ENCODE peak calls at places on chromosome 20, in ten cellular contexts. Q, Z, S, G, O, P, U, R, M and V are unnamed samples.

GRCh38 chr20:36591854-36592641 is 13.5 kb upstream of the RAB5IF start:
- DNase-seq in P (peak; percentile 54), S (peak; percentile 34), U (peak; percentile 51), G (no peak), M (no peak), Q (peak; percentile 43), R (peak; percentile 46), O (peak; percentile 55), Z (peak; percentile 56), V (no peak)

GRCh38 chr20:41080866-41081265 is 52.2 kb downstream of the TOP1 start:
- DNase-seq in G (no peak), M (no peak), S (no peak), Z (peak; percentile 51), R (no peak), O (no peak), Q (no peak), P (no peak), U (peak; percentile 22), V (no peak)

GRCh38 chr20:41306061-41306727 is 11.3 kb downstream of the ZHX3 start:
- DNase-seq in Q (no peak), U (no peak), Z (no peak), M (no peak), G (no peak), O (no peak), P (no peak), S (no peak), R (no peak), V (no peak)

GRCh38 chr20:46056970-46057855 is 28.2 kb downstream of the SLC12A5 start:
- DNase-seq in Q (peak; percentile 79), P (peak; percentile 79), M (no peak), R (no peak), G (no peak), Z (peak; percentile 49), S (no peak), U (peak; percentile 42), O (peak; percentile 49), V (no peak)

GRCh38 chr20:3755269-3755668 is 12.3 kb downstream of the ADISSP start:
- DNase-seq in S (no peak), Z (no peak), U (no peak), O (no peak), G (peak; percentile 37), Q (no peak), M (no peak), R (no peak), P (no peak), V (no peak)

GRCh38 chr20:39861381-39861780 is 827.7 kb downstream of the MAFB start:
- DNase-seq in R (no peak), P (no peak), O (no peak), Q (no peak), U (no peak), Z (no peak), M (no peak), G (no peak), S (no peak), V (no peak)

GRCh38 chr20:42734660-42735368 is 454.9 kb downstream of the PTPRT start:
- DNase-seq in O (no peak), Q (no peak), S (no peak), P (no peak), M (no peak), G (no peak), U (no peak), R (no peak), Z (no peak), V (no peak)

GRCh38 chr20:46324960-46325703 is 16.8 kb upstream of the CDH22 start:
- DNase-seq in G (no peak), Z (peak; percentile 29), Q (peak; percentile 65), M (no peak), O (peak; percentile 10), R (peak; percentile 71), U (peak; percentile 7), P (peak; percentile 56), S (peak; percentile 70), V (no peak)

GRCh38 chr20:17612287-17612974 is 42.6 kb downstream of the DSTN start:
- DNase-seq in P (peak; percentile 36), M (peak; percentile 69), S (no peak), Q (no peak), R (peak; percentile 3), O (peak; percentile 79), Z (peak; percentile 57), G (no peak), U (peak; percentile 50), V (peak; percentile 15)

GRCh38 chr20:42461321-42461720 is 728.4 kb downstream of the PTPRT start:
- DNase-seq in P (no peak), R (no peak), Z (no peak), M (no peak), G (no peak), O (no peak), Q (no peak), U (no peak), S (no peak), V (no peak)

GRCh38 chr20:32144898-32145662 is 35.6 kb downstream of the TM9SF4 start:
- DNase-seq in O (no peak), P (no peak), S (no peak), U (no peak), G (no peak), R (no peak), Q (no peak), Z (no peak), M (no peak), V (no peak)

GRCh38 chr20:35648836-35649235 is 15.9 kb downstream of the CPNE1 start:
- DNase-seq in Q (no peak), Z (peak; percentile 70), P (no peak), G (peak; percentile 55), O (peak; percentile 33), S (no peak), R (no peak), U (peak; percentile 20), M (no peak), V (no peak)

GRCh38 chr20:51639206-51639832 is 96.8 kb upstream of the NFATC2 start:
- DNase-seq in O (peak; percentile 49), G (peak; percentile 57), Q (peak; percentile 85), R (peak; percentile 79), S (peak; percentile 86), Z (peak; percentile 73), P (peak; percentile 81), U (peak; percentile 70), M (peak; percentile 52), V (peak; percentile 89)

GRCh38 chr20:57866250-57867106 is 156.7 kb upstream of the PMEPA1 start:
- DNase-seq in M (no peak), R (no peak), O (no peak), G (no peak), S (no peak), Z (no peak), Q (no peak), U (no peak), P (no peak), V (no peak)
- TF ChIP-seq CTCF in M (no peak), R (no peak), O (no peak), G (no peak), S (no peak), Z (no peak), Q (no peak), U (no peak), P (no peak), V (no peak)

GRCh38 chr20:50223321-50223995 is 32.8 kb downstream of the CEBPB start:
- DNase-seq in U (no peak), P (no peak), M (no peak), Q (no peak), O (no peak), Z (no peak), G (no peak), S (no peak), R (no peak), V (no peak)

GRCh38 chr20:50224052-50224451 is 33.4 kb downstream of the CEBPB start:
- DNase-seq in O (no peak), R (no peak), P (no peak), S (no peak), G (no peak), Z (no peak), M (no peak), Q (no peak), U (no peak), V (no peak)

GRCh38 chr20:50226093-50226974 is 35.7 kb downstream of the CEBPB start:
- DNase-seq in P (no peak), Z (peak; percentile 65), U (peak; percentile 68), R (no peak), S (peak; percentile 76), G (no peak), Q (no peak), M (peak; percentile 81), O (peak; percentile 70), V (no peak)

GRCh38 chr20:50222568-50223320 is 32.1 kb downstream of the CEBPB start:
- DNase-seq in U (no peak), M (no peak), Q (no peak), R (no peak), S (no peak), Z (no peak), O (no peak), G (no peak), P (no peak), V (no peak)

GRCh38 chr20:50224553-50225255 is 34.1 kb downstream of the CEBPB start:
- DNase-seq in Z (peak; percentile 98), R (no peak), O (peak; percentile 98), S (no peak), M (peak; percentile 76), G (no peak), Q (no peak), U (peak; percentile 97), P (no peak), V (no peak)
- TF ChIP-seq CTCF in Z (peak; percentile 56), R (peak; percentile 27), O (peak; percentile 51), S (no peak), M (peak; percentile 30), G (no peak), Q (no peak), U (peak; percentile 44), P (peak; percentile 37), V (no peak)

GRCh38 chr20:58625585-58625984 is 25.5 kb upstream of the STX16 start:
- DNase-seq in P (no peak), R (no peak), Q (no peak), S (no peak), Z (no peak), O (peak; percentile 54), G (no peak), U (peak; percentile 25), M (no peak), V (no peak)

GRCh38 chr20:58621906-58622548 is 29.1 kb upstream of the STX16 start:
- DNase-seq in R (no peak), G (no peak), S (no peak), P (no peak), Q (no peak), O (no peak), U (no peak), M (no peak), Z (no peak), V (no peak)

GRCh38 chr20:58624687-58625086 is 26.4 kb upstream of the STX16 start:
- DNase-seq in Z (no peak), M (no peak), O (no peak), Q (no peak), S (no peak), R (no peak), G (no peak), U (no peak), P (no peak), V (no peak)

GRCh38 chr20:58623579-58624473 is 27.3 kb upstream of the STX16 start:
- DNase-seq in Z (peak; percentile 89), O (peak; percentile 87), G (no peak), P (no peak), Q (no peak), S (peak; percentile 93), R (peak; percentile 60), M (no peak), U (peak; percentile 97), V (no peak)

GRCh38 chr20:58622671-58623578 is 28.2 kb upstream of the STX16 start:
- DNase-seq in Z (no peak), R (no peak), Q (no peak), P (no peak), S (no peak), G (no peak), U (peak; percentile 33), M (no peak), O (no peak), V (no peak)
- TF ChIP-seq CTCF in Z (no peak), R (no peak), Q (no peak), P (no peak), S (no peak), G (no peak), U (no peak), M (no peak), O (no peak), V (no peak)

GRCh38 chr20:59526242-59527225 is 77.8 kb upstream of the PHACTR3 start:
- DNase-seq in P (peak; percentile 43), O (no peak), Z (no peak), S (no peak), Q (no peak), U (no peak), M (no peak), G (no peak), R (peak; percentile 71), V (no peak)
- TF ChIP-seq CTCF in P (peak; percentile 65), O (peak; percentile 43), Z (peak; percentile 23), S (peak; percentile 43), Q (no peak), U (peak; percentile 20), M (no peak), G (no peak), R (peak; percentile 52), V (peak; percentile 57)